ENCODE peak calls at places on chromosomes 13 and 19, in seven cellular contexts. B is GM23338, S is NCI-H510A treated with DMSO at 0.1 percent for 48 hours, A is neural progenitor cell, T is SK-N-SH, X is fibroblast of pulmonary artery, P is choroid plexus epithelial cell. G is an unnamed sample.

GRCh38 chr13:37618554-37618953 is 20.0 kb upstream of the POSTN start:
- DNase-seq in B (no peak), S (no peak), A (no peak), T (no peak), X (peak), P (peak), G (peak)

GRCh38 chr19:47503130-47503822 is 11.6 kb downstream of the NAPA start:
- DNase-seq in B (no peak), S (no peak), A (no peak), T (no peak), X (no peak), P (no peak), G (no peak)

GRCh38 chr13:46903748-46904147 is 6.9 kb upstream of the HTR2A start:
- DNase-seq in B (no peak), S (no peak), A (no peak), T (no peak), X (peak), P (peak), G (no peak)

GRCh38 chr19:411723-412355 is 2.9 kb upstream of the C2CD4C start:
- DNase-seq in B (no peak), S (no peak), A (no peak), T (no peak), X (no peak), P (no peak), G (no peak)

GRCh38 chr19:39032164-39032918 is at the start of gene FBXO27:
- DNase-seq in B (peak), S (peak), A (peak), T (peak), X (no peak), P (peak), G (peak)

GRCh38 chr19:43507880-43508279 is 3.3 kb upstream of the PHLDB3 start:
- DNase-seq in B (no peak), S (no peak), A (no peak), T (no peak), X (no peak), P (no peak), G (no peak)

GRCh38 chr13:102913924-102914628 is 68.2 kb downstream of the ERCC5 start:
- DNase-seq in B (no peak), S (no peak), A (no peak), T (no peak), X (peak), P (peak), G (no peak)

GRCh38 chr13:88162076-88162702 is 491.0 kb downstream of the SLITRK5 start:
- DNase-seq in B (no peak), S (no peak), A (no peak), T (no peak), X (no peak), P (no peak), G (no peak)

GRCh38 chr19:2145831-2146241 is 5.5 kb downstream of the AP3D1 start:
- DNase-seq in B (no peak), S (no peak), A (no peak), T (no peak), X (no peak), P (peak), G (no peak)

GRCh38 chr13:75196112-75196855 is 285.7 kb downstream of the TBC1D4 start:
- DNase-seq in B (no peak), S (no peak), A (no peak), T (no peak), X (peak), P (peak), G (no peak)

GRCh38 chr13:59750860-59751259 is 412.9 kb downstream of the DIAPH3 start:
- DNase-seq in B (peak), S (no peak), A (peak), T (peak), X (peak), P (peak), G (no peak)

GRCh38 chr19:58330458-58330857 is 3.7 kb downstream of the ZSCAN22 start:
- DNase-seq in B (peak), S (no peak), A (no peak), T (no peak), X (peak), P (peak), G (peak)

GRCh38 chr19:5321851-5322681 is 18.5 kb downstream of the PTPRS start:
- DNase-seq in B (peak), S (no peak), A (peak), T (peak), X (no peak), P (no peak), G (no peak)

GRCh38 chr13:113962386-113962785 is 11.5 kb downstream of the C13orf46 start:
- DNase-seq in B (no peak), S (no peak), A (no peak), T (no peak), X (no peak), P (no peak), G (no peak)

GRCh38 chr13:111282425-111282824 is 38.0 kb upstream of the TEX29 start:
- DNase-seq in B (no peak), S (no peak), A (no peak), T (no peak), X (no peak), P (peak), G (no peak)

GRCh38 chr19:36488118-36488815 is 1.1 kb downstream of the ZNF566 start:
- DNase-seq in B (no peak), S (no peak), A (no peak), T (no peak), X (no peak), P (no peak), G (no peak)

GRCh38 chr19:39166571-39167391 is 30.0 kb upstream of the NCCRP1 start:
- DNase-seq in B (no peak), S (peak), A (peak), T (peak), X (no peak), P (no peak), G (no peak)

GRCh38 chr19:6767357-6768235 is at the start of gene SH2D3A:
- DNase-seq in B (peak), S (no peak), A (peak), T (peak), X (peak), P (peak), G (peak)

GRCh38 chr13:43664700-43665191 is 122.0 kb downstream of the ENOX1 start:
- DNase-seq in B (peak), S (no peak), A (peak), T (no peak), X (peak), P (peak), G (no peak)

GRCh38 chr19:10270616-10271394 is at the start of gene ICAM1:
- DNase-seq in B (peak), S (peak), A (peak), T (peak), X (peak), P (peak), G (no peak)

GRCh38 chr19:10104665-10105221 is 1.4 kb upstream of the PPAN start:
- DNase-seq in B (no peak), S (no peak), A (no peak), T (no peak), X (no peak), P (no peak), G (no peak)

GRCh38 chr13:42398542-42398941 is 126.6 kb downstream of the AKAP11 start:
- DNase-seq in B (no peak), S (no peak), A (peak), T (no peak), X (peak), P (peak), G (no peak)

GRCh38 chr13:62837895-62838294 is 1422.2 kb upstream of the PCDH20 start:
- DNase-seq in B (no peak), S (no peak), A (no peak), T (no peak), X (peak), P (peak), G (no peak)

GRCh38 chr19:46201413-46202310 is 27.9 kb upstream of the IGFL1 start:
- DNase-seq in B (no peak), S (no peak), A (no peak), T (no peak), X (no peak), P (no peak), G (peak)

GRCh38 chr13:46612258-46612657 is 59.3 kb downstream of the LRCH1 start:
- DNase-seq in B (no peak), S (no peak), A (no peak), T (no peak), X (no peak), P (no peak), G (no peak)

GRCh38 chr19:10419646-10420443 is 493 bp upstream of the PDE4A start:
- DNase-seq in B (peak), S (peak), A (peak), T (peak), X (peak), P (peak), G (peak)

GRCh38 chr19:38250821-38251563 is 5.2 kb downstream of the PPP1R14A start:
- DNase-seq in B (peak), S (peak), A (no peak), T (no peak), X (peak), P (no peak), G (no peak)